ENCODE peak calls at places on chromosomes 1 and 21, in nine cellular contexts. P, W, R, S, E, Y, H, I and Z are unnamed samples.

GRCh38 chr1:204348722-204349121 is 11.0 kb downstream of the PLEKHA6 start:
- DNase-seq in P (no peak), W (peak), R (no peak), S (peak), E (peak), Y (peak), H (no peak), I (peak), Z (no peak)

GRCh38 chr21:42429856-42430255 is 26.2 kb downstream of the UBASH3A start:
- DNase-seq in P (no peak), W (no peak), R (no peak), S (no peak), E (no peak), Y (no peak), H (no peak), I (peak), Z (no peak)

GRCh38 chr21:45448810-45449657 is 44.1 kb downstream of the COL18A1 start:
- DNase-seq in P (no peak), W (no peak), R (no peak), S (no peak), E (no peak), Y (no peak), H (no peak), I (peak), Z (no peak)

GRCh38 chr1:148264374-148265276 is 112.5 kb upstream of the NBPF11 start:
- DNase-seq in P (no peak), W (peak), R (no peak), S (peak), E (peak), Y (peak), H (no peak), I (no peak), Z (no peak)

GRCh38 chr1:101388904-101389546 is 152.2 kb downstream of the S1PR1 start:
- DNase-seq in P (no peak), W (peak), R (no peak), S (peak), E (peak), Y (peak), H (no peak), I (no peak), Z (peak)

GRCh38 chr1:46180082-46180616 is 3.9 kb upstream of the P3R3URF start:
- DNase-seq in P (no peak), W (no peak), R (no peak), S (no peak), E (no peak), Y (no peak), H (no peak), I (peak), Z (no peak)

GRCh38 chr1:209207701-209208286 is 375.7 kb upstream of the CAMK1G start:
- DNase-seq in P (no peak), W (peak), R (peak), S (peak), E (peak), Y (peak), H (peak), I (peak), Z (peak)

GRCh38 chr21:38995071-38995669 is 188.1 kb downstream of the PSMG1 start:
- DNase-seq in P (no peak), W (no peak), R (no peak), S (no peak), E (no peak), Y (no peak), H (no peak), I (peak), Z (no peak)

GRCh38 chr1:92754000-92754787 is 30.7 kb downstream of the EVI5 start:
- DNase-seq in P (no peak), W (peak), R (no peak), S (peak), E (peak), Y (peak), H (peak), I (no peak), Z (no peak)

GRCh38 chr21:36478941-36479340 is 981 bp downstream of the CLDN14 start:
- DNase-seq in P (no peak), W (no peak), R (no peak), S (peak), E (peak), Y (peak), H (no peak), I (no peak), Z (no peak)

GRCh38 chr1:52216907-52217458 is 75.1 kb downstream of the ZFYVE9 start:
- DNase-seq in P (no peak), W (no peak), R (no peak), S (no peak), E (no peak), Y (no peak), H (no peak), I (no peak), Z (no peak)

GRCh38 chr1:147287133-147287865 is 44.8 kb downstream of the CHD1L start:
- DNase-seq in P (no peak), W (peak), R (no peak), S (no peak), E (peak), Y (peak), H (no peak), I (no peak), Z (no peak)

GRCh38 chr1:99969260-99969728 is 502 bp upstream of the SLC35A3 start:
- DNase-seq in P (no peak), W (no peak), R (no peak), S (no peak), E (no peak), Y (peak), H (no peak), I (no peak), Z (no peak)

GRCh38 chr1:189805735-189806134 is 671.9 kb downstream of the BRINP3 start:
- DNase-seq in P (no peak), W (no peak), R (no peak), S (no peak), E (peak), Y (peak), H (no peak), I (no peak), Z (no peak)

GRCh38 chr1:170731566-170732261 is 67.8 kb downstream of the PRRX1 start:
- DNase-seq in P (no peak), W (no peak), R (no peak), S (no peak), E (no peak), Y (no peak), H (no peak), I (no peak), Z (no peak)

GRCh38 chr1:202214089-202214843 is 20.7 kb downstream of the LGR6 start:
- DNase-seq in P (no peak), W (no peak), R (no peak), S (no peak), E (no peak), Y (no peak), H (no peak), I (peak), Z (no peak)

GRCh38 chr1:91613594-91613993 is 112.9 kb downstream of the CDC7 start:
- DNase-seq in P (no peak), W (peak), R (no peak), S (no peak), E (no peak), Y (no peak), H (no peak), I (no peak), Z (no peak)

GRCh38 chr1:59994302-59995198 is 68.0 kb upstream of the CYP2J2 start:
- DNase-seq in P (no peak), W (no peak), R (no peak), S (peak), E (peak), Y (peak), H (peak), I (no peak), Z (no peak)

GRCh38 chr1:172399369-172400072 is 21.0 kb upstream of the C1orf105 start:
- DNase-seq in P (no peak), W (peak), R (peak), S (peak), E (peak), Y (peak), H (peak), I (no peak), Z (peak)

GRCh38 chr1:25529518-25530347 is 13.7 kb upstream of the LDLRAP1 start:
- DNase-seq in P (no peak), W (no peak), R (no peak), S (no peak), E (no peak), Y (no peak), H (no peak), I (no peak), Z (no peak)

GRCh38 chr1:154923695-154924094 is 12.8 kb downstream of the PMVK start:
- DNase-seq in P (no peak), W (no peak), R (no peak), S (no peak), E (no peak), Y (no peak), H (no peak), I (peak), Z (no peak)

GRCh38 chr1:199747984-199748383 is 279.5 kb upstream of the NR5A2 start:
- DNase-seq in P (no peak), W (no peak), R (no peak), S (no peak), E (no peak), Y (no peak), H (no peak), I (peak), Z (no peak)

GRCh38 chr1:67005068-67005467 is 48.9 kb downstream of the SLC35D1 start:
- DNase-seq in P (no peak), W (no peak), R (no peak), S (no peak), E (no peak), Y (no peak), H (no peak), I (no peak), Z (no peak)

GRCh38 chr1:113928129-113928949 is 785 bp upstream of the HIPK1 start:
- DNase-seq in P (no peak), W (peak), R (peak), S (no peak), E (no peak), Y (no peak), H (no peak), I (no peak), Z (no peak)

GRCh38 chr1:181324797-181325616 is 158.3 kb upstream of the CACNA1E start:
- DNase-seq in P (no peak), W (no peak), R (no peak), S (no peak), E (no peak), Y (no peak), H (no peak), I (no peak), Z (no peak)

GRCh38 chr1:94332516-94332915 is 85.7 kb upstream of the ABCD3 start:
- DNase-seq in P (no peak), W (no peak), R (no peak), S (no peak), E (no peak), Y (no peak), H (no peak), I (no peak), Z (no peak)

GRCh38 chr21:45507523-45507875 is 34.7 kb downstream of the SLC19A1 start:
- DNase-seq in P (no peak), W (no peak), R (no peak), S (no peak), E (no peak), Y (no peak), H (no peak), I (peak), Z (no peak)

GRCh38 chr1:23594927-23595353 is 35.6 kb upstream of the ID3 start:
- DNase-seq in P (no peak), W (no peak), R (no peak), S (no peak), E (no peak), Y (no peak), H (no peak), I (peak), Z (peak)

GRCh38 chr1:23592209-23592905 is 33.1 kb upstream of the ID3 start:
- DNase-seq in P (no peak), W (no peak), R (no peak), S (no peak), E (no peak), Y (no peak), H (no peak), I (no peak), Z (peak)

GRCh38 chr1:23593556-23594148 is 34.4 kb upstream of the ID3 start:
- DNase-seq in P (no peak), W (peak), R (no peak), S (no peak), E (no peak), Y (no peak), H (no peak), I (peak), Z (peak)

GRCh38 chr1:23593042-23593521 is 33.8 kb upstream of the ID3 start:
- DNase-seq in P (no peak), W (no peak), R (no peak), S (no peak), E (no peak), Y (no peak), H (no peak), I (no peak), Z (no peak)

DNA sequence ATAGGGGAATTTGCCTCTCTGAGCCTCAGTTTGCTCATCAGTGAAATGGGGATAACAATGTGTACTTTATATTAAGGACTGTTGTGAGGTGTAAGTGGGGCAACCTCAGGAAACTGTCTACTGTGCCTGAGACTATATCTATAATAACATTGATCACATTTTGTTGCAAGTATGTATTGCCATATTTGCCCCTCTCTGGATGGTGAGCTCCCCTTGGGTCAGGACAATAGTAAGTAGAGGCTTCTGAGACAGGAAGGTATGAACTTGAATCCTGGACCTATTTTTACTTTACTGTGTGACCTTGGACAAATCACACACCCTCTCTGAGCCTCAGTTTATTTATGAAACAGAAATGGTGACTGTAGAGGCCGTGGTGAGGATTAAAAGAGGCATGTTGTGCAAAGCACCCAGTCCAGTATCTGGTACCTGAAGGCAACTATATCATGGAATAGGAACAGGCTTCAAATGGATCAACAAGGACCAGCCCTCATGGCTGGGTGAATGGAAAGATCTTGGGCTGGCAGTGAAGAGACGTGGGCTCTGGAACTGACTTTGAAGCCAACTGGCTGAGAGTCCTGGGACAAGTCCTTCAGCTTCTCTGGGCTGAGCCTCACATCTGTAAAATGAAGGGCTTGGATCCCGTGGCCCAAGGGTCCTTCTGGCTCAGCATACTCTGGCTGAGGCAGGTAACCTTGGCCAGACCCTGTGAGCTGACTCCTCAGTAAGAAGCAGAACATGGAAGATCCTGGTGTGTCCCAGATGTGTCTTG is 35.0 kb upstream of the ID3 start:
- DNase-seq in P (no peak), W (no peak), R (no peak), S (no peak), E (no peak), Y (no peak), H (no peak), I (no peak), Z (no peak)
- TF ChIP-seq CTCF in P (no peak), W (no peak), R (no peak), S (no peak), E (no peak), Y (no peak), H (no peak), I (no peak), Z (no peak)

GRCh38 chr1:205456383-205456867 is 580 bp upstream of the BLACAT1 start:
- DNase-seq in P (no peak), W (no peak), R (no peak), S (no peak), E (no peak), Y (no peak), H (no peak), I (no peak), Z (no peak)

GRCh38 chr1:205455581-205456382 is at the start of gene BLACAT1:
- DNase-seq in P (no peak), W (no peak), R (no peak), S (no peak), E (no peak), Y (no peak), H (no peak), I (no peak), Z (no peak)

GRCh38 chr1:205458777-205459566 is 3.1 kb upstream of the BLACAT1 start:
- DNase-seq in P (no peak), W (peak), R (peak), S (peak), E (peak), Y (peak), H (no peak), I (no peak), Z (no peak)

GRCh38 chr1:205454903-205455335 is 926 bp downstream of the BLACAT1 start:
- DNase-seq in P (no peak), W (no peak), R (no peak), S (no peak), E (no peak), Y (no peak), H (no peak), I (no peak), Z (no peak)

GRCh38 chr1:205456868-205457724 is 1.3 kb upstream of the BLACAT1 start:
- DNase-seq in P (no peak), W (no peak), R (no peak), S (no peak), E (no peak), Y (no peak), H (no peak), I (no peak), Z (no peak)
- H3K4me3 ChIP-seq in P (peak), W (no peak), R (no peak), S (no peak), E (no peak), Y (no peak), H (no peak), I (no peak), Z (no peak)

DNA sequence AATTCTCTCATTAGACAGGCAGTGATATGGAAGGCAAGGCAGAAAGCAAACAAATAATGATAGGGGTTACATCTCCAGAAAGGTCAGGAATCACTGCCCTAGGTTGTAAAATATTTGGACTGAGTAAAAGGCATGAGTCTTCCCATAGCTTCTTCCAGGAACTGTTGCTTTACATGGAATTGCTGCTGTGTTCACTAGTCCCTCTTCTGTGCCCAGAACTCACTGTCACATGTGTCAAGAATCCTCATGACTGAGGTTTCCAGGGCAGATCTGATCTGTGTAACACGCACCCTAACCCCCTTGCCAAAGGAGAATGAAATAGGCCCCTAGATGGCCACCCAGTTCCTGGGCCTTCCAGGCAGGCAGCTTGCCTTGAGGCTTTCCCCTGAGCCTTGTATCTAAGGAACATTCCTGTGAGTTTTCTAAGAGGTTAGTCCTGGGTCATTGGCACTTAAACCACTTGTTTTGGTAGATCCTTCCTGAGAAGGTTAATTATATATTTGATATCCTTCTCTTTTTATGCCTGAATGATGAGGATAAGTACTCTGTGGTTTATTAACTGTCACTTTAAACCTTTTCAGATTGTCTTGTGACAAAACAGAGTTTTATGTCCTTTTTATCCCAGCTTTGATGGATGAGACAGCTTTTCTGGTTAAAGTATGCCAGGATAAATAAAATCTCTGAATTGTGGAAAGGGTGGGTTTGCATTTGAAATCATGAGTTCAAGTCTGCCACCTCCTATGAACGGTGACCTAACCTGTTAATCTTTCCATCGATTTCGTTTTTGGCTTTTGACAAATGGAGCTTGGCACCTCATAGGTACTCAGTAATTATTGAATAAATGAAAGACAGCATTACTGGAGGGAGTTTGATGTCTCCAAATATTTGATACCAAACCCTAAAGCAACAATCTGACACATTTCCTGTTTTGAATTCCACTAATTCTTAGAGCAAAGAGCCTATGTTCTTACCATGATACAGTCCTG is 163.3 kb downstream of the DHRS3 start:
- DNase-seq in P (no peak), W (peak), R (no peak), S (peak), E (no peak), Y (peak), H (no peak), I (peak), Z (no peak)
- TF ChIP-seq CTCF in P (no peak), W (no peak), R (no peak), S (peak), E (no peak), Y (no peak), H (peak), I (no peak), Z (no peak)

DNA sequence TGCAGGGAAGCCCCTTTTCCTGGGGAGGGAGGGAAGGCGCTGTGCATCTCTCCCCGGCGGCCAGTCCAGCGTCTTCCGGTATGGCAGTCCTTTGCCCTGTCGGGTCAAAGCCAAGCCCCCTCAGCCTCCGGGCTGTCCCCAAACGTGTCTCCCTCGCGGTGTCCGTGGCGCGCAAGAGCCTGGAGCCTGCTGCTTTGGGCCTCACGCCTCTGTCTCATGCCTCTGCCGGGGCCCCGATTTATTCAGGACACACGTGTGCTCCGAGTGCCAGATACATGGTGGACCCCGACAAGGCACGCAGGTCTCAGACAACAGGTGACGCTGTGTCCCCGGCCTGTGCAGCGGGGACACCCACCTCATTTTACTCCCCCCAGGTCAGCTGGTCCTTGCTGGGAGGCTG is 176.7 kb downstream of the CAMTA1 start:
- DNase-seq in P (no peak), W (no peak), R (peak), S (no peak), E (no peak), Y (no peak), H (no peak), I (no peak), Z (no peak)
- H3K4me3 ChIP-seq in P (no peak), W (no peak), R (peak), S (no peak), E (no peak), Y (no peak), H (no peak), I (peak), Z (peak)

GRCh38 chr1:119140177-119141019 is at the start of gene WARS2:
- DNase-seq in P (peak), W (peak), R (peak), S (peak), E (peak), Y (peak), H (peak), I (peak), Z (peak)

GRCh38 chr1:119139393-119139792 is 1.1 kb downstream of the WARS2 start:
- DNase-seq in P (no peak), W (no peak), R (peak), S (no peak), E (no peak), Y (no peak), H (no peak), I (no peak), Z (peak)

GRCh38 chr1:119141660-119142059 is 1.2 kb upstream of the WARS2 start:
- DNase-seq in P (no peak), W (no peak), R (no peak), S (no peak), E (no peak), Y (no peak), H (no peak), I (no peak), Z (no peak)

GRCh38 chr1:119139857-119140176 is 636 bp downstream of the WARS2 start:
- DNase-seq in P (no peak), W (no peak), R (no peak), S (no peak), E (no peak), Y (no peak), H (no peak), I (no peak), Z (no peak)

GRCh38 chr1:119141020-119141424 is 569 bp upstream of the WARS2 start:
- DNase-seq in P (no peak), W (no peak), R (peak), S (peak), E (peak), Y (peak), H (no peak), I (peak), Z (peak)
- TF ChIP-seq CTCF in P (no peak), W (peak), R (peak), S (peak), E (peak), Y (peak), H (peak), I (no peak), Z (peak)